ENCODE peak calls at places on chromosome X, in ten cellular contexts. I, N, W, R, Q, H, G, F, M and E are unnamed samples.

GRCh38 chrX:109264878-109265277 is 217.0 kb downstream of the GUCY2F start:
- DNase-seq in I (no peak), N (no peak), W (no peak), R (no peak), Q (no peak), H (no peak), G (no peak), F (no peak), M (no peak), E (no peak)

GRCh38 chrX:1167466-1167865 is 45.0 kb downstream of the CRLF2 start:
- DNase-seq in I (no peak), N (no peak), W (no peak), R (no peak), Q (no peak), H (no peak), G (no peak), F (no peak), M (no peak), E (no peak)

GRCh38 chrX:103845165-103845653 is 13.2 kb upstream of the RAB9B start:
- DNase-seq in I (peak), N (peak), W (no peak), R (peak), Q (peak), H (peak), G (peak), F (peak), M (peak), E (peak)

GRCh38 chrX:1581132-1581531 is 10.3 kb upstream of the AKAP17A start:
- DNase-seq in I (peak), N (peak), W (no peak), R (peak), Q (no peak), H (peak), G (peak), F (peak), M (peak), E (peak)

GRCh38 chrX:30618160-30618765 is 35.0 kb upstream of the GK start:
- DNase-seq in I (peak), N (no peak), W (no peak), R (no peak), Q (no peak), H (no peak), G (peak), F (peak), M (no peak), E (no peak)

GRCh38 chrX:151896734-151897474 is 15.8 kb upstream of the MAGEA4 start:
- DNase-seq in I (no peak), N (no peak), W (no peak), R (no peak), Q (no peak), H (no peak), G (peak), F (peak), M (no peak), E (no peak)

GRCh38 chrX:154719132-154719675 is 31.7 kb downstream of the GAB3 start:
- DNase-seq in I (no peak), N (no peak), W (no peak), R (no peak), Q (no peak), H (no peak), G (peak), F (peak), M (peak), E (no peak)

GRCh38 chrX:97504435-97504834 is 620.7 kb downstream of the RPA4 start:
- DNase-seq in I (no peak), N (no peak), W (no peak), R (no peak), Q (no peak), H (no peak), G (no peak), F (no peak), M (no peak), E (no peak)

GRCh38 chrX:38654302-38654701 is 93.0 kb downstream of the TSPAN7 start:
- DNase-seq in I (peak), N (peak), W (no peak), R (no peak), Q (no peak), H (peak), G (peak), F (peak), M (no peak), E (no peak)

GRCh38 chrX:140034916-140035315 is 69.6 kb upstream of the CXorf66 start:
- DNase-seq in I (peak), N (no peak), W (no peak), R (no peak), Q (no peak), H (no peak), G (no peak), F (peak), M (no peak), E (peak)

GRCh38 chrX:40166582-40166981 is 68.8 kb upstream of the BCOR start:
- DNase-seq in I (peak), N (peak), W (no peak), R (no peak), Q (no peak), H (no peak), G (peak), F (no peak), M (no peak), E (no peak)

GRCh38 chrX:2898861-2899512 is 30.2 kb downstream of the ARSD start:
- DNase-seq in I (no peak), N (no peak), W (no peak), R (no peak), Q (no peak), H (peak), G (no peak), F (no peak), M (no peak), E (no peak)

GRCh38 chrX:65035451-65035779 is 59.2 kb upstream of the ZC4H2 start:
- DNase-seq in I (no peak), N (no peak), W (no peak), R (no peak), Q (peak), H (no peak), G (peak), F (peak), M (no peak), E (no peak)

GRCh38 chrX:102930990-102931756 is 5.9 kb upstream of the RAB40AL start:
- DNase-seq in I (no peak), N (no peak), W (no peak), R (no peak), Q (no peak), H (no peak), G (no peak), F (no peak), M (no peak), E (no peak)

GRCh38 chrX:30302957-30303356 is 6.2 kb downstream of the NR0B1 start:
- DNase-seq in I (no peak), N (no peak), W (no peak), R (peak), Q (peak), H (no peak), G (peak), F (no peak), M (no peak), E (peak)

GRCh38 chrX:77076896-77077295 is 370.3 kb upstream of the FGF16 start:
- DNase-seq in I (no peak), N (no peak), W (no peak), R (no peak), Q (no peak), H (no peak), G (no peak), F (no peak), M (no peak), E (peak)

GRCh38 chrX:57821703-57822375 is 88.4 kb downstream of the ZXDA start:
- DNase-seq in I (peak), N (peak), W (peak), R (peak), Q (no peak), H (peak), G (peak), F (peak), M (peak), E (peak)

GRCh38 chrX:119118780-119119395 is 8.7 kb downstream of the KIAA1210 start:
- DNase-seq in I (peak), N (no peak), W (peak), R (peak), Q (peak), H (peak), G (peak), F (peak), M (peak), E (peak)

GRCh38 chrX:50333308-50333707 is 128.7 kb downstream of the CCNB3 start:
- DNase-seq in I (no peak), N (no peak), W (no peak), R (no peak), Q (no peak), H (no peak), G (no peak), F (no peak), M (no peak), E (no peak)

GRCh38 chrX:72247206-72247944 is 8.5 kb upstream of the ERCC6L start:
- DNase-seq in I (no peak), N (peak), W (no peak), R (no peak), Q (peak), H (peak), G (peak), F (peak), M (no peak), E (peak)

GRCh38 chrX:37746268-37746931 is 33.5 kb upstream of the CYBB start:
- DNase-seq in I (no peak), N (no peak), W (peak), R (no peak), Q (no peak), H (no peak), G (no peak), F (no peak), M (peak), E (no peak)

GRCh38 chrX:40867352-40867751 is 132.0 kb upstream of the MED14 start:
- DNase-seq in I (no peak), N (no peak), W (no peak), R (no peak), Q (no peak), H (no peak), G (peak), F (peak), M (no peak), E (no peak)

GRCh38 chrX:41599507-41599906 is 89.3 kb upstream of the GPR34 start:
- DNase-seq in I (no peak), N (no peak), W (no peak), R (no peak), Q (no peak), H (no peak), G (no peak), F (no peak), M (no peak), E (peak)

GRCh38 chrX:136268051-136269048 is 17.1 kb upstream of the MAP7D3 start:
- DNase-seq in I (peak), N (no peak), W (peak), R (no peak), Q (no peak), H (peak), G (peak), F (peak), M (peak), E (peak)

GRCh38 chrX:37662181-37662580 is 23.4 kb upstream of the XK start:
- DNase-seq in I (no peak), N (no peak), W (no peak), R (no peak), Q (no peak), H (no peak), G (no peak), F (no peak), M (no peak), E (no peak)

GRCh38 chrX:132908891-132909290 is 49.5 kb downstream of the HS6ST2 start:
- DNase-seq in I (no peak), N (no peak), W (no peak), R (no peak), Q (no peak), H (no peak), G (peak), F (no peak), M (no peak), E (peak)

GRCh38 chrX:39896951-39897740 is 200.6 kb downstream of the BCOR start:
- DNase-seq in I (no peak), N (no peak), W (no peak), R (no peak), Q (peak), H (no peak), G (peak), F (peak), M (no peak), E (peak)

GRCh38 chrX:25158635-25159034 is 142.9 kb upstream of the ARX start:
- DNase-seq in I (no peak), N (no peak), W (no peak), R (no peak), Q (no peak), H (no peak), G (peak), F (no peak), M (no peak), E (no peak)

GRCh38 chrX:40299028-40299479 is 201.3 kb upstream of the BCOR start:
- DNase-seq in I (peak), N (no peak), W (no peak), R (no peak), Q (no peak), H (no peak), G (no peak), F (peak), M (no peak), E (no peak)

GRCh38 chrX:11792461-11793421 is 34.7 kb downstream of the MSL3 start:
- DNase-seq in I (peak), N (no peak), W (peak), R (no peak), Q (no peak), H (no peak), G (no peak), F (no peak), M (peak), E (no peak)

GRCh38 chrX:154019633-154020499 is at the start of gene IRAK1:
- DNase-seq in I (peak), N (peak), W (no peak), R (no peak), Q (peak), H (peak), G (peak), F (peak), M (peak), E (peak)

GRCh38 chrX:154355776-154356140 is 18.7 kb downstream of the FLNA start:
- DNase-seq in I (no peak), N (no peak), W (no peak), R (no peak), Q (peak), H (no peak), G (no peak), F (no peak), M (no peak), E (no peak)